ENCODE peak calls at places on chromosomes 4 and X, in nine cellular contexts. D, L, X, R, F, W, C, I and J are unnamed samples.

GRCh38 chrX:7120578-7121219 is 26.8 kb upstream of the STS start:
- DNase-seq in F (no peak), R (no peak), X (peak), I (peak), L (no peak), C (peak), W (no peak), D (peak), J (no peak)

GRCh38 chr4:38990241-38990640 is 42.0 kb downstream of the TMEM156 start:
- DNase-seq in R (no peak), X (no peak), F (no peak), D (no peak), L (no peak), W (no peak), C (no peak), I (no peak), J (no peak)

GRCh38 chr4:177220376-177220775 is 89.3 kb upstream of the NEIL3 start:
- DNase-seq in D (peak), I (peak), C (peak), L (no peak), F (no peak), W (peak), X (no peak), R (no peak), J (no peak)

GRCh38 chrX:47380268-47380667 is 9.9 kb downstream of the ZNF157 start:
- DNase-seq in W (no peak), I (no peak), L (peak), D (no peak), X (no peak), F (no peak), C (peak), R (peak), J (peak)

GRCh38 chrX:117973175-117974075 is 143.2 kb downstream of the KLHL13 start:
- DNase-seq in I (no peak), R (no peak), D (no peak), W (no peak), L (no peak), X (peak), C (no peak), F (no peak), J (no peak)

GRCh38 chrX:104370089-104370488 is 115.4 kb upstream of the ESX1 start:
- DNase-seq in C (no peak), I (no peak), F (no peak), D (peak), X (no peak), W (peak), R (no peak), L (no peak), J (no peak)

GRCh38 chr4:15513545-15513944 is 43.9 kb downstream of the CC2D2A start:
- DNase-seq in D (peak), X (no peak), W (no peak), F (no peak), L (no peak), I (peak), C (no peak), R (no peak), J (no peak)

GRCh38 chrX:56729152-56729557 is at the start of gene NBDY:
- DNase-seq in R (no peak), L (peak), W (peak), X (peak), C (peak), F (no peak), D (peak), I (peak), J (peak)

GRCh38 chr4:3362431-3363287 is 69.8 kb downstream of the RGS12 start:
- DNase-seq in L (no peak), R (no peak), I (no peak), C (no peak), F (no peak), X (no peak), D (no peak), W (no peak), J (no peak)

GRCh38 chrX:135698924-135699323 is 14.5 kb upstream of the CT45A1 start:
- DNase-seq in X (no peak), W (no peak), I (no peak), C (no peak), R (no peak), D (no peak), L (no peak), F (no peak), J (no peak)

GRCh38 chrX:153063315-153063714 is 7.0 kb downstream of the PNMA3 start:
- DNase-seq in I (peak), W (no peak), L (no peak), F (no peak), X (no peak), D (peak), R (no peak), C (peak), J (no peak)

GRCh38 chr4:107292979-107293378 is 256.9 kb upstream of the DKK2 start:
- DNase-seq in F (no peak), W (no peak), C (no peak), I (no peak), D (no peak), X (no peak), L (no peak), R (no peak), J (no peak)

GRCh38 chr4:172599554-172599953 is 569.1 kb upstream of the GALNT7 start:
- DNase-seq in I (no peak), C (no peak), R (no peak), F (no peak), D (no peak), W (no peak), X (no peak), L (no peak), J (no peak)

GRCh38 chr4:172042714-172043114 is 229.5 kb downstream of the GALNTL6 start:
- DNase-seq in F (no peak), D (peak), R (no peak), I (no peak), L (no peak), C (no peak), X (peak), W (peak), J (no peak)

GRCh38 chr4:168551945-168552695 is 55.3 kb downstream of the PALLD start:
- DNase-seq in C (no peak), R (no peak), L (no peak), X (no peak), W (peak), I (no peak), F (no peak), D (peak), J (no peak)

GRCh38 chrX:108169768-108170167 is 78.2 kb downstream of the ATG4A start:
- DNase-seq in F (no peak), I (no peak), R (no peak), X (no peak), D (no peak), C (no peak), L (no peak), W (no peak), J (no peak)

GRCh38 chrX:17580529-17581155 is 156.7 kb upstream of the SCML1 start:
- DNase-seq in R (no peak), D (peak), I (peak), X (no peak), W (no peak), L (no peak), F (no peak), C (peak), J (no peak)

GRCh38 chr4:47110670-47111069 is 79.3 kb downstream of the GABRB1 start:
- DNase-seq in X (no peak), W (no peak), D (no peak), F (no peak), I (no peak), L (no peak), C (no peak), R (no peak), J (no peak)

GRCh38 chr4:90159193-90159592 is 32.0 kb downstream of the CCSER1 start:
- DNase-seq in W (peak), D (peak), L (no peak), C (no peak), F (no peak), I (no peak), X (no peak), R (no peak), J (no peak)

GRCh38 chr4:105551968-105552746 is at the start of gene ARHGEF38:
- DNase-seq in R (no peak), D (peak), C (no peak), W (no peak), X (peak), L (peak), I (peak), F (no peak), J (no peak)